ENCODE peak calls at places on chromosomes 3 and 15, in ten cellular contexts. H is astrocyte, M is dorsolateral prefrontal cortex, Z is cardiac muscle cell, F is fibroblast of lung, Y is heart left ventricle, S is brain microvascular endothelial cell, A is PC-3, C is right atrium auricular region, D is left ventricle myocardium inferior. G is an unnamed sample.
A peak's percentile ranks its signal among the peaks of the same experiment; 100 is the strongest.

GRCh38 chr3:67484085-67484484 is 170.3 kb downstream of the SUCLG2 start:
- DNase-seq in S (no peak), C (no peak), F (no peak), D (no peak), Y (no peak), A (no peak), H (no peak), M (no peak), Z (no peak), G (no peak)

GRCh38 chr3:195558602-195559001 is 15.5 kb upstream of the PPP1R2 start:
- DNase-seq in H (no peak), M (no peak), C (no peak), S (peak; percentile 11), Z (peak; percentile 63), F (peak; percentile 32), D (no peak), A (peak; percentile 65), Y (no peak), G (no peak)

GRCh38 chr3:140584549-140584948 is 93.3 kb upstream of the TRIM42 start:
- DNase-seq in M (no peak), D (no peak), F (no peak), C (no peak), A (no peak), Y (no peak), Z (no peak), S (no peak), H (peak; percentile 26), G (no peak)

GRCh38 chr3:35785540-35785939 is 146.2 kb downstream of the ARPP21 start:
- DNase-seq in D (no peak), H (no peak), A (no peak), Z (no peak), S (no peak), C (no peak), Y (no peak), M (no peak), F (no peak), G (no peak)

GRCh38 chr3:149449799-149450198 is 24.7 kb upstream of the TM4SF4 start:
- DNase-seq in D (no peak), Z (peak; percentile 21), S (no peak), M (no peak), F (no peak), Y (no peak), C (no peak), A (no peak), H (peak; percentile 67), G (no peak)

GRCh38 chr3:129064969-129065726 is 4.6 kb downstream of the GP9 start:
- DNase-seq in D (no peak), C (no peak), Y (no peak), H (no peak), M (no peak), S (no peak), A (no peak), F (no peak), Z (no peak), G (no peak)

GRCh38 chr3:46110701-46111493 is 83.6 kb upstream of the XCR1 start:
- DNase-seq in A (peak; percentile 98), S (peak; percentile 37), C (peak; percentile 80), D (no peak), M (no peak), F (peak; percentile 97), Y (no peak), Z (no peak), H (peak; percentile 83), G (no peak)

GRCh38 chr15:20341901-20342605 is 199.5 kb downstream of the GOLGA6L6 start:
- DNase-seq in S (peak; percentile 9), A (peak; percentile 2), Y (peak; percentile 98), D (peak; percentile 76), H (no peak), M (peak; percentile 99), F (no peak), Z (peak; percentile 30), C (peak; percentile 79), G (no peak)

GRCh38 chr3:172630316-172630715 is 80.6 kb downstream of the NCEH1 start:
- DNase-seq in D (no peak), H (no peak), Z (no peak), F (peak; percentile 24), Y (no peak), C (no peak), S (no peak), A (no peak), M (no peak), G (no peak)

GRCh38 chr3:5479229-5479799 is 291.8 kb downstream of the EDEM1 start:
- DNase-seq in A (peak; percentile 63), H (no peak), M (no peak), D (no peak), F (no peak), C (no peak), S (no peak), Y (no peak), Z (no peak), G (no peak)

GRCh38 chr15:40249477-40250303 is 10.8 kb downstream of the PAK6 start:
- DNase-seq in S (no peak), Z (no peak), D (peak; percentile 15), F (no peak), A (peak; percentile 76), C (no peak), Y (peak; percentile 14), H (peak; percentile 50), M (no peak), G (no peak)

GRCh38 chr3:144229237-144229830 is 257.7 kb downstream of the DIPK2A start:
- DNase-seq in D (no peak), Z (no peak), Y (no peak), H (no peak), A (peak; percentile 48), M (no peak), S (no peak), F (no peak), C (no peak), G (no peak)
- H3K27ac ChIP-seq in D (no peak overlapping the region), Z (no peak overlapping the region), Y (no peak overlapping the region), H (no peak overlapping the region), A (no peak overlapping the region), M (no peak overlapping the region), S (no peak overlapping the region), F (no peak overlapping the region), C (no peak overlapping the region), G (no peak overlapping the region)

DNA sequence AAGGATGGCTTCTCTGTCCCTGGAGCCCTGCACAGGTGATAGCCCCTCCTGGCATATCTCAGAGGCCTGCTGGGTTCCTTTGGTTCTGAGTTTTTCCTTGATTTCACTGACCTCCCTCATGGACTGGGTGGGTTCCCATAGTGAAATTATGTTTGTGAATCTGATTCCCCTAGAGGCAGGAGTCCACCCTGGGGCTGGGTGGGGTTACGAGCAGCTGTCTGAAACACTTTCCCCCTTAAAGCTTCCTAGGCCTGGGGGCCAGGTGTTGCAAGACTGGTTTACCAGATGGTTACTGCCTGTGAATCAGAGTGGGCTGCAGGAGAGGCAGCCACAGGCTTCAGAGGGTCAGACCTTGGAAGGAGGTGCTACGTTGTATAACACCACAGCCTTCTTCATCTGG is 34.3 kb downstream of the IL20RB start:
- DNase-seq in D (no peak), Z (no peak), Y (no peak), C (no peak), S (no peak), M (no peak), H (no peak), F (no peak), A (no peak), G (no peak)
- H3K27ac ChIP-seq in D (no peak overlapping the region), Z (no peak overlapping the region), Y (no peak overlapping the region), C (no peak overlapping the region), S (no peak overlapping the region), M (no peak overlapping the region), H (no peak overlapping the region), F (no peak overlapping the region), A (no peak overlapping the region), G (no peak overlapping the region)

DNA sequence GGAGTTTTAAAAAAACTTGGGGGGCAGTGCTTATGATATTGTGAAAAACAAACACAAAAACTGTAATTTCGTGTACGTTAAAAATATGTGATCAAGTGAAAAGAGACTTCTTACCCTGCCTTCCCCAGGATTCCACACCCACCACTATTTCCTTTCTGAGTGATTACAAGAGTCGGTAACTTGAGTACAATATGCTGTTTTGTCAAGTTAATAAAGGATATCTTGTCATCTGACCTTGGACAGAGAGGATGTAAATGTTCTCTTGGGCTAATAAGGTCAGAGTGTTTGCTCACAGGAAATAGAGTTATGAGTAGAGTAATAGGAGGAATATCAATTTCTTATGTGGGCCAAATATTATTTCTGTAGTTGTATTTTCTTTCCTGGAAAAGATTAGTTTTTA is 68.1 kb downstream of the NOX5 start:
- DNase-seq in C (no peak), Y (no peak), S (peak; percentile 31), A (no peak), D (no peak), H (peak; percentile 8), M (no peak), Z (no peak), F (no peak), G (no peak)
- H3K27ac ChIP-seq in C (peak overlapping the region; percentile 71), Y (peak overlapping the region; percentile 78), S (peak overlapping the region; percentile 56), A (no peak overlapping the region), D (peak overlapping the region; percentile 92), H (no peak overlapping the region), M (no peak overlapping the region), Z (no peak overlapping the region), F (no peak overlapping the region), G (no peak overlapping the region)

GRCh38 chr15:100860829-100861510 is 18.7 kb upstream of the ALDH1A3 start:
- DNase-seq in Z (no peak), H (no peak), F (no peak), Y (no peak), M (no peak), D (no peak), S (no peak), C (no peak), A (no peak), G (no peak)
- H3K27ac ChIP-seq in Z (no peak overlapping the region), H (no peak overlapping the region), F (no peak overlapping the region), Y (no peak overlapping the region), M (peak overlapping the region; percentile 93), D (peak overlapping the region; percentile 16), S (no peak overlapping the region), C (no peak overlapping the region), A (no peak overlapping the region), G (peak overlapping the region; percentile 95)

G was measured in caudate nucleus.